ENCODE peak calls at places on chromosomes 13 and 19, in six cellular contexts. R is GM12892, F is HepG2, I is H1, D is K562, L is GM12878. E is an unnamed sample.

GRCh38 chr19:10544242-10544752 is 593 bp downstream of the ATG4D start:
- DNase-seq in R (no peak), F (no peak), I (no peak), D (peak), L (no peak), E (no peak)

GRCh38 chr19:43562698-43563241 is 12.6 kb downstream of the XRCC1 start:
- DNase-seq in R (no peak), F (no peak), I (no peak), D (no peak), L (peak), E (no peak)

GRCh38 chr19:27691991-27692390 is 1521.0 kb downstream of the UQCRFS1 start:
- DNase-seq in R (no peak), F (no peak), I (no peak), D (no peak), L (no peak), E (no peak)

GRCh38 chr19:12984143-12984627 is 11.1 kb upstream of the NFIX start:
- DNase-seq in R (no peak), F (no peak), I (no peak), D (no peak), L (no peak), E (no peak)

GRCh38 chr19:13334801-13335481 is 171.3 kb downstream of the CACNA1A start:
- DNase-seq in R (no peak), F (no peak), I (no peak), D (peak), L (no peak), E (no peak)

GRCh38 chr13:35144496-35144895 is 202.4 kb downstream of the NBEA start:
- DNase-seq in R (no peak), F (no peak), I (no peak), D (no peak), L (no peak), E (no peak)

GRCh38 chr19:15195381-15195964 is 5.3 kb downstream of the NOTCH3 start:
- DNase-seq in R (no peak), F (no peak), I (peak), D (no peak), L (no peak), E (no peak)

GRCh38 chr19:46355234-46355990 is 8.5 kb downstream of the PPP5C start:
- DNase-seq in R (no peak), F (peak), I (no peak), D (peak), L (no peak), E (no peak)

GRCh38 chr13:44276061-44276460 is 97.6 kb upstream of the SERP2 start:
- DNase-seq in R (no peak), F (no peak), I (no peak), D (no peak), L (no peak), E (no peak)

GRCh38 chr19:55956431-55956830 is 8.8 kb downstream of the NLRP8 start:
- DNase-seq in R (no peak), F (no peak), I (no peak), D (no peak), L (no peak), E (no peak)

GRCh38 chr13:33612641-33613638 is 205.0 kb upstream of the RFC3 start:
- DNase-seq in R (no peak), F (peak), I (no peak), D (no peak), L (no peak), E (no peak)

GRCh38 chr19:4589579-4590410 is 30.3 kb upstream of the SEMA6B start:
- DNase-seq in R (no peak), F (peak), I (peak), D (peak), L (no peak), E (no peak)

GRCh38 chr19:11457115-11457514 is 21.7 kb downstream of the PRKCSH start:
- DNase-seq in R (peak), F (no peak), I (no peak), D (no peak), L (no peak), E (no peak)

GRCh38 chr13:27208514-27208913 is 36.9 kb upstream of the USP12 start:
- DNase-seq in R (no peak), F (no peak), I (no peak), D (no peak), L (no peak), E (no peak)

GRCh38 chr13:53045110-53045509 is 16.5 kb downstream of the OLFM4 start:
- DNase-seq in R (no peak), F (no peak), I (no peak), D (no peak), L (no peak), E (no peak)

GRCh38 chr19:31348416-31349159 is 648 bp downstream of the TSHZ3 start:
- DNase-seq in R (no peak), F (no peak), I (peak), D (no peak), L (no peak), E (no peak)

GRCh38 chr13:74136089-74136658 is 2.0 kb upstream of the KLF12 start:
- DNase-seq in R (no peak), F (no peak), I (no peak), D (no peak), L (no peak), E (no peak)

GRCh38 chr19:41646589-41647204 is 19.8 kb upstream of the CEACAM4 start:
- DNase-seq in R (no peak), F (no peak), I (peak), D (peak), L (no peak), E (no peak)

GRCh38 chr19:633068-633785 is at the start of gene POLRMT:
- DNase-seq in R (peak), F (peak), I (peak), D (peak), L (peak), E (peak)
- TF ChIP-seq POLR2A in R (peak), F (peak), I (no peak), D (peak), L (peak), E (no peak)

DNA sequence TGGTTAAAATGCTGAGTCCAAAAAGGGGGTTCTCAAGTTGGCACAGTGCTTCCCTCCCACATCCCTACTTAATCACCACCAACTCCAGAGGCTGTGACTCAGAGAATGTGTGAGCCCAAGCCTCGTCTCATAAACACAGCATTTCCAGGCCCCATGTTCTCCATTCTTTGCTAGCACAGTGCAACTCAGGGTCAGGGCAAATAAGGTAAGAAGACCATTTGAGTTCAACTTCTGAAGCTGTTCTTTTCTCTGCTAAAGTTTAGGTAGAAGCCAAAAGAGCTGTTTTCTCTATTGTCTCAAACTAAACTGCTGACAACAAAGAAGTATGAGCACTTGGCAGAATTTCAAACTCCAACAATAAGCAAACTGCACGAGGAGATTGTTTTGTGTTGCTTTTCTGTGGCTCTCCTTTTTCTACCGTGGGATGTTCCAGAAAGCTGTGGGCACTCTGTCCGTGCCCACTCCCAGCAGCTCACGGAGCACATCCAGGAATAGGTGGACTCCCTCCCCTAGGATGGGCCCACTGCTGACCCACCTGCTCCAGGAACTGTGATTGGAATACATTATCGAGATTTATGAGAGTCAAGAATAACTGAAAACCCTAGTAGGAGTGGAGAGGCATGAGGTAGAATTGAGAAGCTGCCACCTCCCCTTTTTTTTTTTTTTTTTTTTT is 494.3 kb downstream of the COG6 start:
- DNase-seq in R (no peak), F (no peak), I (no peak), D (no peak), L (no peak), E (no peak)
- TF ChIP-seq TAF1 in R (no peak), F (no peak), I (no peak), D (no peak), L (no peak), E (no peak)

DNA sequence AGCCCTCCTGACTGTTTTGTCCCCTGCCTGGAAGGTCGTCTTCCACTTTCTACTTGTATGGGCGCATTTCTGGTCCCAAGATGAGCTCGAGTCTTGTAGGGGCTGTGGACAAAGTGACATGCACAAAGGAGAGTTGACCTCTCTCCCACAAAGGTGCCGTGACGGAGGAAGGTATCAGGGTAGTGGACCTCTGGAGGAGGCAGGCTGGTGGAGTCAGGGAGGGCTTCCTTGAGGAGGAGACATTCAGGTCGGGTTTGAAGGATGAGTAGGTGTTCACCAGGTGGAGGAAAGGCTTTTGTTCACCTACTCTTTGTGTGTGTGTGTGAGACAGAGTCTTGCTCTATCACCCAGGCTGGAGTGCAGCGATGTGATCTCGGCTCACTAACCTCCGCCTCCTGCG is 1.7 kb downstream of the CYTH2 start:
- DNase-seq in R (no peak), F (no peak), I (no peak), D (no peak), L (no peak), E (no peak)
- TF ChIP-seq POLR2A in R (no peak), F (no peak), I (no peak), D (no peak), L (no peak), E (no peak)

DNA sequence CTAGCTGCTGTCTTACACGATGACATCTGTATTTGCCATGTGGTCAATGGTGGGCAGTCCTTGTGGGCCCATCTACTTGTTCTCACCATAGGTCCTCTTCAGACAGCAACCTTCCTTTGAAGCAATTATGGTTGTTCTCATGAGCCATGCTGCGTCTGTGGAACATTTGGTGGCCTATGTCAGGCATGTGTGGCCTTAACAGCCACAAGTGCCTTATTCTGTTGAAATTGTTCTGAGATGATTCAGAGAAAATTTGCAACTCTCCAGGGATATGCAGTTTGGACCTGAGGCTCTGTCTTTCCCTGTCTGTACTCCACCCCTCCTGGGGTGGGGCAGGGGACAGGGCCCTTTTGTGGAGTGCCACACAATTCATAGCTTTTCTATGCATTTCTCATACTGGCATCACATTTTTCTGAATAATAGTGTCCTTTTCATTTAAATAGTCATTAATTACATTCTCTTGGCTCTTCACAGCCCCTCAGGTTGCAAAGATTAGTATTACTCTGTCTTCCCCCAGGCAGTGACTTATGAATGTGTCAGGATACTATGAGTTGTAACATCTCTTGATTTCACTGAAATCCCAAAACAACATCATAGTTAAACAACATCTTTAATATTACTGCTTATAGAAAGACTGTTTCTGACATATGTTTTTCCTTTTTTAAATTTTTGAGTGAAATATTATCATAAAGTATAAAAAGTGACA is 102.1 kb downstream of the ITGBL1 start:
- DNase-seq in R (no peak), F (no peak), I (no peak), D (no peak), L (no peak), E (no peak)
- TF ChIP-seq TAF1 in R (no peak), F (no peak), I (no peak), D (no peak), L (no peak), E (no peak)

DNA sequence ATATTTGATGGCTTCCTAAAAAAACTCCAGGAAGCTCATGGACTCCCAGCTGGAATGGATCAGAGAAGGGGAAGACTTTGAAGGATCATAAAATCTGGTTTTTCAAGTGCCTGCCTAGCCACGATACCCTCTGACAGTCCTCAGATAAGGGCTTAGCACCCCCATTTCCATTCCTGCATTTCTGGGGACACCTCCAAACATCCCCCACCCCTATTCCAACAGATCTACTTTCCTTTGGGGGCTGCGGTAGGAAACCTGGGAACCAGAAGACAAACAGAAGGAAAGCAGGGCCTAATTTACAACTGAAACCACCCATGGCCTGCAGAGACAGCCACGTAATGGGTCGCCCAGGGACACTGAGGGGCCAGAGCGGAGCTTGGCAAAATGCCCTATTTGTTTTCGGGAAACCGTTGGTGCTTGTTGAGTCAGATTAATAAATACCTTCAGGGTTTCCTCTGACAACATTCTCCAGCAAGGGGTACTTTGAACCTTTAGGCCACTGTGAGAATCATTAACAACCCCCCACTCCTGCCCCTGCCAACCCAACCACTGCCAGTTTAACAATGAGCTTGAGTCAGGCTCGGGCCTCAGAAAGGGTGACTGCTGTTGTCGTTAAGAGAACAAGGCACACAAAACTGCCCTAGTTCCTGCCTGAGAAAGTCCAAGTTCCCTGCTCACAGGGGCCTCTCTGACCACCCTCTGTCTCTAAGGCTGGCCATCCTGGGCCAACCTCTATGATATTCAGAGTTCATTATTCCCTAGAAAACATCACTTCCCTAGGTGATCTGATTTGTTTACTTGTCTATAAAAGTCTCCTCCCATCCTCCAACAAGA is 23.5 kb downstream of the RHPN2 start:
- DNase-seq in R (no peak), F (peak), I (no peak), D (no peak), L (peak), E (no peak)
- TF ChIP-seq POLR2A in R (no peak), F (peak), I (no peak), D (no peak), L (no peak), E (no peak)